ENCODE peak calls at places on chromosomes 12 and 14, in nine cellular contexts. S is CD8-positive, alpha-beta T cell; J is cardiac muscle cell; O is pancreas; W is neural progenitor cell; R is chondrocyte; K is AG04449; E is HepG2; F is heart right ventricle. Y is an unnamed sample.

GRCh38 chr12:70842136-70842535 is 78.4 kb downstream of the PTPRR start:
- DNase-seq in S (no peak), J (no peak), O (no peak), W (no peak), R (no peak), K (no peak), E (no peak), F (no peak), Y (no peak)

GRCh38 chr14:23653046-23653445 is 16.9 kb downstream of the DHRS2 start:
- DNase-seq in S (no peak), J (no peak), O (no peak), W (no peak), R (no peak), K (no peak), E (no peak), F (no peak), Y (no peak)

GRCh38 chr14:91417134-91417982 is at the start of gene CCDC88C:
- DNase-seq in S (peak), J (peak), O (peak), W (peak), R (no peak), K (no peak), E (peak), F (peak), Y (peak)

GRCh38 chr12:108884116-108885012 is 4.5 kb downstream of the DAO start:
- DNase-seq in S (peak), J (no peak), O (peak), W (peak), R (no peak), K (no peak), E (peak), F (peak), Y (peak)

GRCh38 chr12:54030889-54031860 is 1.7 kb upstream of the HOXC5 start:
- DNase-seq in S (no peak), J (peak), O (no peak), W (peak), R (no peak), K (no peak), E (no peak), F (no peak), Y (no peak)

GRCh38 chr12:82415402-82415801 is 57.1 kb downstream of the METTL25 start:
- DNase-seq in S (no peak), J (peak), O (no peak), W (no peak), R (no peak), K (no peak), E (no peak), F (no peak), Y (no peak)

GRCh38 chr12:49806321-49806813 is 21.8 kb downstream of the NCKAP5L start:
- DNase-seq in S (no peak), J (no peak), O (no peak), W (no peak), R (peak), K (no peak), E (no peak), F (no peak), Y (no peak)

GRCh38 chr12:74602881-74603523 is 65.4 kb downstream of the ATXN7L3B start:
- DNase-seq in S (no peak), J (no peak), O (no peak), W (no peak), R (no peak), K (no peak), E (no peak), F (no peak), Y (no peak)

GRCh38 chr12:124677552-124678356 is 110.3 kb upstream of the NCOR2 start:
- DNase-seq in S (no peak), J (no peak), O (no peak), W (no peak), R (no peak), K (no peak), E (no peak), F (no peak), Y (no peak)

GRCh38 chr12:38905480-38906351 is at the start of gene CPNE8:
- DNase-seq in S (peak), J (peak), O (peak), W (peak), R (peak), K (no peak), E (no peak), F (peak), Y (peak)

GRCh38 chr14:61520546-61520945 is 174.8 kb upstream of the HIF1A start:
- DNase-seq in S (no peak), J (no peak), O (no peak), W (no peak), R (no peak), K (no peak), E (no peak), F (no peak), Y (no peak)

GRCh38 chr12:6961695-6962284 is 8.7 kb downstream of the PHB2 start:
- DNase-seq in S (no peak), J (peak), O (peak), W (peak), R (no peak), K (no peak), E (peak), F (peak), Y (peak)

GRCh38 chr14:31858868-31859267 is 218.2 kb upstream of the ARHGAP5 start:
- DNase-seq in S (no peak), J (no peak), O (no peak), W (no peak), R (no peak), K (no peak), E (peak), F (no peak), Y (no peak)

GRCh38 chr14:24411468-24412454 is 13.0 kb downstream of the NYNRIN start:
- DNase-seq in S (peak), J (peak), O (no peak), W (peak), R (no peak), K (no peak), E (peak), F (no peak), Y (peak)

GRCh38 chr14:68530443-68530842 is 262.4 kb downstream of the ZFP36L1 start:
- DNase-seq in S (no peak), J (no peak), O (no peak), W (no peak), R (no peak), K (no peak), E (no peak), F (no peak), Y (no peak)

GRCh38 chr14:105315211-105315721 is 718 bp downstream of the PACS2 start:
- DNase-seq in S (peak), J (peak), O (peak), W (peak), R (no peak), K (no peak), E (peak), F (no peak), Y (peak)

GRCh38 chr12:118840399-118840798 is 140.9 kb upstream of the SRRM4 start:
- DNase-seq in S (no peak), J (no peak), O (no peak), W (peak), R (no peak), K (no peak), E (peak), F (no peak), Y (no peak)
- TF ChIP-seq CTCF in S (no peak), J (no peak), O (no peak), W (peak), R (peak), K (no peak), E (peak), F (no peak), Y (peak)

GRCh38 chr12:3333583-3333982 is 157.4 kb upstream of the PRMT8 start:
- DNase-seq in S (no peak), J (peak), O (no peak), W (peak), R (no peak), K (no peak), E (peak), F (no peak), Y (peak)
- TF ChIP-seq CTCF in S (no peak), J (no peak), O (no peak), W (peak), R (no peak), K (no peak), E (peak), F (no peak), Y (peak)

GRCh38 chr14:100239840-100240724 is 1.1 kb downstream of the YY1 start:
- DNase-seq in S (peak), J (peak), O (peak), W (peak), R (no peak), K (peak), E (peak), F (peak), Y (peak)
- TF ChIP-seq CTCF in S (peak), J (peak), O (peak), W (peak), R (peak), K (peak), E (peak), F (peak), Y (peak)

GRCh38 chr12:102816816-102817434 is 100.1 kb downstream of the PAH start:
- DNase-seq in S (no peak), J (peak), O (no peak), W (peak), R (no peak), K (peak), E (peak), F (no peak), Y (no peak)
- TF ChIP-seq CTCF in S (no peak), J (peak), O (peak), W (peak), R (peak), K (peak), E (peak), F (peak), Y (peak)

GRCh38 chr14:103613517-103613916 is 15.5 kb upstream of the KLC1 start:
- DNase-seq in S (peak), J (no peak), O (no peak), W (no peak), R (no peak), K (no peak), E (peak), F (no peak), Y (no peak)
- TF ChIP-seq CTCF in S (no peak), J (no peak), O (no peak), W (no peak), R (no peak), K (no peak), E (peak), F (peak), Y (no peak)

GRCh38 chr12:27009926-27010325 is 4.3 kb downstream of the TM7SF3 start:
- DNase-seq in S (no peak), J (no peak), O (no peak), W (no peak), R (no peak), K (no peak), E (no peak), F (no peak), Y (no peak)
- TF ChIP-seq CTCF in S (no peak), J (no peak), O (no peak), W (no peak), R (peak), K (no peak), E (peak), F (no peak), Y (no peak)

Y was measured in H9.